ENCODE peak calls at places on chromosomes 2 and 18, in seven cellular contexts. K is left ventricle myocardium inferior, A is PC-9, N is tibial nerve, X is uterus, Z is GM23248, D is A549. R is an unnamed sample.

GRCh38 chr18:47772374-47773248 is 157.8 kb downstream of the SMAD2 start:
- DNase-seq in K (peak), A (peak), N (no peak), X (no peak), Z (peak), D (peak), R (peak)

GRCh38 chr18:75213610-75214009 is 3.0 kb downstream of the TSHZ1 start:
- DNase-seq in K (no peak), A (no peak), N (no peak), X (no peak), Z (peak), D (no peak), R (no peak)

GRCh38 chr18:23115683-23116096 is 19.6 kb upstream of the CABLES1 start:
- DNase-seq in K (no peak), A (peak), N (no peak), X (no peak), Z (peak), D (peak), R (peak)

GRCh38 chr2:104599802-104600510 is 254.0 kb upstream of the POU3F3 start:
- DNase-seq in K (no peak), A (no peak), N (no peak), X (no peak), Z (peak), D (no peak), R (peak)

GRCh38 chr2:98936133-98936916 is at the start of gene CRACDL:
- DNase-seq in K (no peak), A (no peak), N (no peak), X (no peak), Z (peak), D (no peak), R (peak)

GRCh38 chr2:105725388-105725787 is 19.3 kb upstream of the NCK2 start:
- DNase-seq in K (no peak), A (no peak), N (no peak), X (no peak), Z (no peak), D (no peak), R (no peak)

GRCh38 chr2:21361406-21361805 is 237.6 kb downstream of the TDRD15 start:
- DNase-seq in K (no peak), A (no peak), N (no peak), X (no peak), Z (no peak), D (no peak), R (no peak)

GRCh38 chr2:65746919-65747678 is 314.7 kb upstream of the SPRED2 start:
- DNase-seq in K (peak), A (no peak), N (no peak), X (peak), Z (no peak), D (no peak), R (no peak)

GRCh38 chr2:31965094-31965493 is 45.7 kb downstream of the MEMO1 start:
- DNase-seq in K (no peak), A (no peak), N (no peak), X (no peak), Z (no peak), D (no peak), R (no peak)

GRCh38 chr2:43293744-43294695 is 67.6 kb upstream of the ZFP36L2 start:
- DNase-seq in K (no peak), A (peak), N (peak), X (peak), Z (peak), D (peak), R (peak)

GRCh38 chr18:48200631-48201336 is 208.4 kb downstream of the ZBTB7C start:
- DNase-seq in K (no peak), A (no peak), N (no peak), X (no peak), Z (no peak), D (no peak), R (no peak)

GRCh38 chr2:222306393-222307137 is 7.8 kb upstream of the PAX3 start:
- DNase-seq in K (no peak), A (no peak), N (no peak), X (no peak), Z (no peak), D (no peak), R (no peak)

GRCh38 chr18:26911840-26912239 is 46.3 kb upstream of the AQP4 start:
- DNase-seq in K (no peak), A (no peak), N (no peak), X (no peak), Z (no peak), D (no peak), R (no peak)

GRCh38 chr2:109335586-109336266 is 206.7 kb downstream of the SH3RF3 start:
- DNase-seq in K (no peak), A (no peak), N (no peak), X (no peak), Z (peak), D (no peak), R (no peak)

GRCh38 chr2:8089596-8089995 is 592.3 kb upstream of the ID2 start:
- DNase-seq in K (no peak), A (no peak), N (no peak), X (no peak), Z (peak), D (no peak), R (no peak)

GRCh38 chr18:2104620-2105462 is 466.5 kb downstream of the METTL4 start:
- DNase-seq in K (peak), A (no peak), N (no peak), X (no peak), Z (peak), D (peak), R (peak)

GRCh38 chr2:118705032-118705431 is 142.4 kb downstream of the EN1 start:
- DNase-seq in K (no peak), A (no peak), N (no peak), X (no peak), Z (peak), D (no peak), R (no peak)

GRCh38 chr2:169571571-169571970 is 2.1 kb downstream of the FASTKD1 start:
- DNase-seq in K (no peak), A (no peak), N (no peak), X (no peak), Z (no peak), D (no peak), R (no peak)

GRCh38 chr18:13376298-13376840 is 157.8 kb downstream of the LDLRAD4 start:
- DNase-seq in K (no peak), A (no peak), N (no peak), X (no peak), Z (no peak), D (no peak), R (no peak)

GRCh38 chr2:23609254-23609653 is 224.3 kb downstream of the KLHL29 start:
- DNase-seq in K (no peak), A (no peak), N (no peak), X (no peak), Z (no peak), D (no peak), R (no peak)

GRCh38 chr2:88599527-88599926 is 27.7 kb downstream of the EIF2AK3 start:
- DNase-seq in K (no peak), A (no peak), N (no peak), X (no peak), Z (no peak), D (no peak), R (no peak)

GRCh38 chr2:75608684-75609333 is 37.8 kb upstream of the MRPL19 start:
- DNase-seq in K (peak), A (peak), N (peak), X (peak), Z (peak), D (peak), R (peak)

GRCh38 chr2:112183327-112184025 is 45.3 kb downstream of the FBLN7 start:
- DNase-seq in K (no peak), A (no peak), N (no peak), X (no peak), Z (no peak), D (no peak), R (no peak)

GRCh38 chr2:188966079-188966571 is 8.0 kb upstream of the COL3A1 start:
- DNase-seq in K (no peak), A (no peak), N (no peak), X (no peak), Z (peak), D (no peak), R (no peak)

GRCh38 chr2:126771501-126772195 is 115.7 kb downstream of the GYPC start:
- DNase-seq in K (no peak), A (no peak), N (no peak), X (no peak), Z (no peak), D (no peak), R (no peak)

GRCh38 chr2:57376985-57377384 is 669.6 kb upstream of the VRK2 start:
- DNase-seq in K (no peak), A (no peak), N (no peak), X (no peak), Z (peak), D (no peak), R (no peak)

GRCh38 chr18:11981633-11982366 is 493 bp downstream of the IMPA2 start:
- DNase-seq in K (peak), A (no peak), N (peak), X (peak), Z (peak), D (peak), R (no peak)

GRCh38 chr2:171347591-171348032 is 86.2 kb downstream of the METTL8 start:
- DNase-seq in K (no peak), A (peak), N (no peak), X (no peak), Z (peak), D (no peak), R (no peak)

GRCh38 chr18:57780318-57781127 is 22.6 kb downstream of the ATP8B1 start:
- DNase-seq in K (no peak), A (peak), N (no peak), X (peak), Z (peak), D (no peak), R (peak)

GRCh38 chr18:65907281-65907680 is 156.5 kb downstream of the CDH7 start:
- DNase-seq in K (no peak), A (no peak), N (no peak), X (no peak), Z (no peak), D (no peak), R (no peak)

GRCh38 chr18:50696929-50697328 is 122.9 kb downstream of the MRO start:
- DNase-seq in K (no peak), A (no peak), N (no peak), X (no peak), Z (no peak), D (no peak), R (no peak)

GRCh38 chr2:175854665-175855064 is 147.4 kb downstream of the LNPK start:
- DNase-seq in K (no peak), A (no peak), N (no peak), X (no peak), Z (no peak), D (no peak), R (no peak)

GRCh38 chr2:121969766-121970639 is 214.6 kb downstream of the TSN start:
- DNase-seq in K (no peak), A (no peak), N (no peak), X (no peak), Z (no peak), D (no peak), R (no peak)

GRCh38 chr2:10817413-10817812 is 4.8 kb upstream of the PDIA6 start:
- DNase-seq in K (no peak), A (no peak), N (no peak), X (no peak), Z (no peak), D (peak), R (no peak)

GRCh38 chr2:205903549-205904129 is 182.3 kb downstream of the INO80D start:
- DNase-seq in K (no peak), A (no peak), N (no peak), X (no peak), Z (peak), D (peak), R (no peak)

DNA sequence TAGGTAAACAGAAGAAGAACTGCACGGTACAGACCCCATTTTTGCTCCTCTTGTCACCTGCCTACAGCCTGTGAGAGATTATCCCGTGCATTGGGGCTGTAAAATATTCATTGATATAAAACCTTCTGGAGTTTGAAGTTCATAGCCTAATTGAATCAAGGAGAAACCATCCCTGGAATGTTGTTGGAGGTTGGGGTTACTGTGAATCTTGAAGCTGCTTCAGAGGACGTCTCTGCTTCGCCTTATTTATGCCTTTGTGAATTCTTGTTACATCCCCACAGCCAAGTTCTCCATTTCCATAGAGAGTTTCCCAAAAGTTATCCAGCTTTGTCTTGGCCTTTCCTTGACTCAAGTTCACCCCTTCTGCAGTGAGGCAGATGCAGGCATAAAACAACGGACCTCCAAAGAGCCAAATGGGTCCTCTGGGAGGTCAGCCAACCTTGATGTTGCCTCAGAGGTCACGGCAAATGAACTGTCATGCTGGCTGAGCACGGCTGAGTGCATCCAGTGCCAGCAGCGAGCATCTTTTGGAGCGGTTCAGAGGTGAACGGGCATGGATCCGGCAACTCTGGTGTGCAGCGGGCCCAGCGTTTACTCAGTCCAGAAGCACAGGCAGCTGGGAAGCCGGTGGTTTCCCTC is 317.6 kb downstream of the PRKCE start:
- DNase-seq in K (no peak), A (no peak), N (peak), X (peak), Z (peak), D (no peak), R (no peak)
- H3K27ac ChIP-seq in K (no peak), A (no peak), N (no peak), X (peak), Z (no peak), D (peak), R (no peak)

GRCh38 chr2:223723954-223724411 is 113.4 kb downstream of the AP1S3 start:
- DNase-seq in K (no peak), A (no peak), N (no peak), X (no peak), Z (no peak), D (no peak), R (no peak)
- H3K27ac ChIP-seq in K (no peak), A (no peak), N (no peak), X (no peak), Z (no peak), D (peak), R (no peak)

GRCh38 chr2:86033751-86034680 is 71.7 kb downstream of the POLR1A start:
- DNase-seq in K (no peak), A (no peak), N (no peak), X (no peak), Z (no peak), D (no peak), R (no peak)
- H3K27ac ChIP-seq in K (no peak), A (no peak), N (no peak), X (peak), Z (no peak), D (no peak), R (no peak)

GRCh38 chr18:28178720-28179119 is 1.8 kb upstream of the CDH2 start:
- DNase-seq in K (no peak), A (no peak), N (no peak), X (no peak), Z (peak), D (no peak), R (no peak)
- H3K27ac ChIP-seq in K (peak), A (no peak), N (no peak), X (no peak), Z (peak), D (peak), R (no peak)

GRCh38 chr2:224925822-224926124 is 116.5 kb downstream of the DOCK10 start:
- DNase-seq in K (no peak), A (no peak), N (no peak), X (no peak), Z (peak), D (no peak), R (no peak)

GRCh38 chr2:224929512-224929911 is 112.8 kb downstream of the DOCK10 start:
- DNase-seq in K (no peak), A (no peak), N (no peak), X (no peak), Z (no peak), D (no peak), R (no peak)

GRCh38 chr2:224930124-224930523 is 112.1 kb downstream of the DOCK10 start:
- DNase-seq in K (no peak), A (no peak), N (no peak), X (no peak), Z (no peak), D (no peak), R (no peak)

GRCh38 chr2:224927011-224927410 is 115.3 kb downstream of the DOCK10 start:
- DNase-seq in K (no peak), A (no peak), N (no peak), X (no peak), Z (no peak), D (no peak), R (no peak)

GRCh38 chr2:224927671-224928173 is 114.5 kb downstream of the DOCK10 start:
- DNase-seq in K (no peak), A (no peak), N (no peak), X (no peak), Z (no peak), D (no peak), R (no peak)
- H3K27ac ChIP-seq in K (no peak), A (no peak), N (no peak), X (no peak), Z (peak), D (peak), R (no peak)

GRCh38 chr2:36446258-36446657 is 90.7 kb downstream of the CRIM1 start:
- DNase-seq in K (no peak), A (no peak), N (no peak), X (no peak), Z (no peak), D (no peak), R (no peak)
- H3K27ac ChIP-seq in K (no peak), A (no peak), N (no peak), X (no peak), Z (peak), D (peak), R (no peak)

GRCh38 chr2:203040966-203041521 is 26.4 kb downstream of the NBEAL1 start:
- DNase-seq in K (no peak), A (no peak), N (no peak), X (no peak), Z (no peak), D (no peak), R (no peak)
- H3K27ac ChIP-seq in K (no peak), A (no peak), N (no peak), X (no peak), Z (no peak), D (no peak), R (no peak)